ENCODE peak calls at places on chromosome 21, in four cellular contexts. N, C, O and T are unnamed samples.

GRCh38 chr21:38925923-38926322 is 120.2 kb downstream of the ETS2 start:
- DNase-seq in O (peak; percentile 67), N (no peak), C (no peak), T (no peak)

GRCh38 chr21:23438081-23438480 is 2169.2 kb downstream of the MRPL39 start:
- DNase-seq in O (no peak), C (no peak), N (no peak), T (no peak)

GRCh38 chr21:43922949-43923348 is 57.9 kb downstream of the AGPAT3 start:
- DNase-seq in N (no peak), C (no peak), O (no peak), T (no peak)

GRCh38 chr21:26070822-26071425 is 99.6 kb downstream of the APP start:
- DNase-seq in N (no peak), C (no peak), O (peak; percentile 82), T (peak; percentile 73)

GRCh38 chr21:41753001-41753725 is 13.7 kb downstream of the RIPK4 start:
- DNase-seq in O (no peak), C (no peak), N (no peak), T (no peak)

GRCh38 chr21:34599534-34600101 is 15.3 kb downstream of the RCAN1 start:
- DNase-seq in C (no peak), N (no peak), O (no peak), T (no peak)

GRCh38 chr21:45463871-45464270 is 58.9 kb downstream of the COL18A1 start:
- DNase-seq in O (no peak), N (no peak), C (no peak), T (no peak)

GRCh38 chr21:14602418-14602987 is 56.4 kb upstream of the SAMSN1 start:
- DNase-seq in C (no peak), O (no peak), N (no peak), T (no peak)

GRCh38 chr21:38323721-38324591 is 67.2 kb downstream of the KCNJ15 start:
- DNase-seq in O (peak; percentile 72), N (no peak), C (no peak), T (no peak)

GRCh38 chr21:36047139-36047538 is 13.2 kb downstream of the SETD4 start:
- DNase-seq in N (no peak), C (no peak), O (no peak), T (no peak)

GRCh38 chr21:26811031-26811430 is 34.2 kb downstream of the ADAMTS1 start:
- DNase-seq in N (no peak), O (no peak), C (no peak), T (no peak)

GRCh38 chr21:27346041-27346448 is 379.2 kb upstream of the ADAMTS5 start:
- DNase-seq in O (peak; percentile 52), C (no peak), N (no peak), T (no peak)

GRCh38 chr21:33031152-33031551 is 5.4 kb downstream of the OLIG2 start:
- DNase-seq in N (no peak), O (no peak), C (no peak), T (no peak)

GRCh38 chr21:20024727-20025126 is 973.5 kb upstream of the NCAM2 start:
- DNase-seq in O (no peak), N (no peak), C (no peak), T (no peak)

GRCh38 chr21:37783016-37783415 is 133.2 kb downstream of the KCNJ6 start:
- DNase-seq in N (no peak), O (no peak), C (no peak), T (no peak)

GRCh38 chr21:25639167-25639921 is at the start of gene JAM2:
- DNase-seq in N (peak; percentile 95), O (peak; percentile 58), C (peak; percentile 21), T (peak; percentile 67)

GRCh38 chr21:42400525-42400924 is 3.2 kb upstream of the UBASH3A start:
- DNase-seq in O (no peak), N (no peak), C (no peak), T (no peak)

GRCh38 chr21:14889080-14889805 is 175.6 kb downstream of the NRIP1 start:
- DNase-seq in C (no peak), O (no peak), N (no peak), T (no peak)

GRCh38 chr21:33289199-33289819 is 23.1 kb downstream of the IL10RB start:
- DNase-seq in O (no peak), C (no peak), N (no peak), T (no peak)

GRCh38 chr21:44485254-44485793 is 30.0 kb downstream of the LRRC3 start:
- DNase-seq in O (no peak), C (peak; percentile 24), N (no peak), T (no peak)

GRCh38 chr21:38712076-38712475 is 93.7 kb upstream of the ETS2 start:
- DNase-seq in N (peak; percentile 80), C (no peak), O (peak; percentile 15), T (no peak)

GRCh38 chr21:35849131-35849530 is 211.2 kb downstream of the SETD4 start:
- DNase-seq in N (no peak), C (no peak), O (no peak), T (no peak)

GRCh38 chr21:41045534-41046268 is 122.3 kb upstream of the BACE2 start:
- DNase-seq in C (no peak), O (no peak), N (peak; percentile 70), T (no peak)

GRCh38 chr21:46114963-46115362 is 17.1 kb downstream of the COL6A2 start:
- DNase-seq in O (no peak), N (no peak), C (no peak), T (peak; percentile 71)

GRCh38 chr21:45543371-45543709 is 1.1 kb upstream of the SLC19A1 start:
- DNase-seq in C (no peak), O (no peak), N (no peak), T (peak; percentile 67)

GRCh38 chr21:34073749-34074282 is 438 bp downstream of the MRPS6 start:
- DNase-seq in N (no peak), O (no peak), C (no peak), T (no peak)

GRCh38 chr21:37866027-37866426 is 50.2 kb downstream of the KCNJ6 start:
- DNase-seq in C (no peak), O (no peak), N (peak; percentile 19), T (no peak)

GRCh38 chr21:45228171-45228641 is 59.5 kb downstream of the POFUT2 start:
- DNase-seq in C (peak; percentile 88), N (no peak), O (peak; percentile 92), T (no peak)

GRCh38 chr21:46126321-46127238 is 28.7 kb downstream of the COL6A2 start:
- DNase-seq in C (no peak), O (no peak), N (peak; percentile 7), T (peak; percentile 76)

GRCh38 chr21:44710756-44711326 is 531 bp downstream of the TSPEAR start:
- DNase-seq in N (peak; percentile 9), C (no peak), O (no peak), T (peak; percentile 56)

GRCh38 chr21:34808569-34809204 is 139.9 kb downstream of the CLIC6 start:
- DNase-seq in O (no peak), N (no peak), C (no peak), T (no peak)

GRCh38 chr21:44846485-44847260 is 26.8 kb downstream of the PTTG1IP start:
- DNase-seq in C (no peak), O (no peak), N (peak; percentile 47), T (peak; percentile 89)

GRCh38 chr21:15947707-15948106 is 217.9 kb downstream of the USP25 start:
- DNase-seq in N (no peak), O (no peak), C (no peak), T (no peak)

GRCh38 chr21:32190491-32191144 is 88.2 kb downstream of the MIS18A start:
- DNase-seq in C (no peak), N (no peak), O (no peak), T (no peak)

GRCh38 chr21:42694751-42695150 is 41.3 kb downstream of the PDE9A start:
- DNase-seq in N (no peak), O (no peak), C (no peak), T (no peak)

GRCh38 chr21:34129971-34130597 is 56.7 kb downstream of the MRPS6 start:
- DNase-seq in N (no peak), O (no peak), C (no peak), T (no peak)

GRCh38 chr21:40555129-40555528 is 291.8 kb downstream of the DSCAM start:
- DNase-seq in C (no peak), O (no peak), N (no peak), T (no peak)